ENCODE peak calls at places on chromosomes 4 and X, in nine cellular contexts. One of them, this sample, is unnamed.
A peak's percentile ranks its signal among the peaks of the same experiment; 100 is the strongest.

GRCh38 chr4:149371021-149371420 is 444.6 kb downstream of the IQCM start:
- DNase-seq in DMS53: peak; percentile 81
- DNase-seq in HFF-Myc: peak; percentile 35
- DNase-seq in stimulated activated CD8-positive, alpha-beta memory T cell treated with anti-CD3 and anti-CD28 coated beads, Interleukin-4, amount 100 ng/mL, for 4 hours: no peak
- DNase-seq in NCI-H1694 treated with DMSO at 0.1 percent for 48 hours: peak; percentile 48
- DNase-seq in NCI-H2029: peak; percentile 9
- DNase-seq in SJCRH30: peak; percentile 50
- DNase-seq in lower lobe of right lung: no peak
- DNase-seq in mucosa of gallbladder: no peak
- DNase-seq in this sample: peak; percentile 15

GRCh38 chr4:170662250-170662649 is 572.5 kb upstream of the AADAT start:
- DNase-seq in SJCRH30: no peak
- DNase-seq in lower lobe of right lung: no peak
- DNase-seq in mucosa of gallbladder: no peak
- DNase-seq in NCI-H2029: no peak
- DNase-seq in DMS53: no peak
- DNase-seq in stimulated activated CD8-positive, alpha-beta memory T cell treated with anti-CD3 and anti-CD28 coated beads, Interleukin-4, amount 100 ng/mL, for 4 hours: no peak
- DNase-seq in NCI-H1694 treated with DMSO at 0.1 percent for 48 hours: no peak
- DNase-seq in HFF-Myc: no peak
- DNase-seq in this sample: no peak

GRCh38 chrX:53262918-53263394 is 18.4 kb downstream of the IQSEC2 start:
- DNase-seq in HFF-Myc: no peak
- DNase-seq in lower lobe of right lung: no peak
- DNase-seq in NCI-H2029: peak; percentile 8
- DNase-seq in DMS53: peak; percentile 83
- DNase-seq in mucosa of gallbladder: peak; percentile 57
- DNase-seq in NCI-H1694 treated with DMSO at 0.1 percent for 48 hours: no peak
- DNase-seq in stimulated activated CD8-positive, alpha-beta memory T cell treated with anti-CD3 and anti-CD28 coated beads, Interleukin-4, amount 100 ng/mL, for 4 hours: no peak
- DNase-seq in SJCRH30: no peak
- DNase-seq in this sample: no peak

GRCh38 chrX:20477836-20478532 is 211.3 kb upstream of the RPS6KA3 start:
- DNase-seq in DMS53: peak; percentile 98
- DNase-seq in mucosa of gallbladder: no peak
- DNase-seq in HFF-Myc: no peak
- DNase-seq in NCI-H1694 treated with DMSO at 0.1 percent for 48 hours: no peak
- DNase-seq in SJCRH30: no peak
- DNase-seq in NCI-H2029: peak; percentile 85
- DNase-seq in lower lobe of right lung: peak; percentile 48
- DNase-seq in stimulated activated CD8-positive, alpha-beta memory T cell treated with anti-CD3 and anti-CD28 coated beads, Interleukin-4, amount 100 ng/mL, for 4 hours: no peak
- DNase-seq in this sample: peak; percentile 36

GRCh38 chr4:140019619-140020367 is 134.2 kb downstream of the MAML3 start:
- DNase-seq in DMS53: peak; percentile 94
- DNase-seq in mucosa of gallbladder: peak; percentile 42
- DNase-seq in SJCRH30: peak; percentile 14
- DNase-seq in NCI-H2029: peak; percentile 37
- DNase-seq in NCI-H1694 treated with DMSO at 0.1 percent for 48 hours: no peak
- DNase-seq in HFF-Myc: no peak
- DNase-seq in stimulated activated CD8-positive, alpha-beta memory T cell treated with anti-CD3 and anti-CD28 coated beads, Interleukin-4, amount 100 ng/mL, for 4 hours: no peak
- DNase-seq in lower lobe of right lung: no peak
- DNase-seq in this sample: peak; percentile 49

GRCh38 chr4:180587379-180587778 is 1655.8 kb upstream of the TENM3 start:
- DNase-seq in HFF-Myc: no peak
- DNase-seq in NCI-H2029: no peak
- DNase-seq in mucosa of gallbladder: no peak
- DNase-seq in SJCRH30: no peak
- DNase-seq in DMS53: no peak
- DNase-seq in NCI-H1694 treated with DMSO at 0.1 percent for 48 hours: no peak
- DNase-seq in lower lobe of right lung: no peak
- DNase-seq in stimulated activated CD8-positive, alpha-beta memory T cell treated with anti-CD3 and anti-CD28 coated beads, Interleukin-4, amount 100 ng/mL, for 4 hours: no peak
- DNase-seq in this sample: no peak

GRCh38 chrX:1451251-1451675 is 1.4 kb downstream of the ASMTL start:
- DNase-seq in stimulated activated CD8-positive, alpha-beta memory T cell treated with anti-CD3 and anti-CD28 coated beads, Interleukin-4, amount 100 ng/mL, for 4 hours: no peak
- DNase-seq in NCI-H2029: no peak
- DNase-seq in lower lobe of right lung: no peak
- DNase-seq in DMS53: no peak
- DNase-seq in SJCRH30: no peak
- DNase-seq in NCI-H1694 treated with DMSO at 0.1 percent for 48 hours: no peak
- DNase-seq in mucosa of gallbladder: no peak
- DNase-seq in HFF-Myc: no peak
- DNase-seq in this sample: no peak

GRCh38 chr4:55355555-55355954 is 9.5 kb downstream of the SRD5A3 start:
- DNase-seq in mucosa of gallbladder: no peak
- DNase-seq in lower lobe of right lung: no peak
- DNase-seq in DMS53: peak; percentile 41
- DNase-seq in SJCRH30: no peak
- DNase-seq in HFF-Myc: no peak
- DNase-seq in stimulated activated CD8-positive, alpha-beta memory T cell treated with anti-CD3 and anti-CD28 coated beads, Interleukin-4, amount 100 ng/mL, for 4 hours: no peak
- DNase-seq in NCI-H1694 treated with DMSO at 0.1 percent for 48 hours: no peak
- DNase-seq in NCI-H2029: no peak
- DNase-seq in this sample: no peak

GRCh38 chr4:53088132-53088531 is 226.0 kb downstream of the RASL11B start:
- DNase-seq in lower lobe of right lung: no peak
- DNase-seq in mucosa of gallbladder: no peak
- DNase-seq in stimulated activated CD8-positive, alpha-beta memory T cell treated with anti-CD3 and anti-CD28 coated beads, Interleukin-4, amount 100 ng/mL, for 4 hours: no peak
- DNase-seq in SJCRH30: no peak
- DNase-seq in DMS53: no peak
- DNase-seq in NCI-H2029: no peak
- DNase-seq in HFF-Myc: no peak
- DNase-seq in NCI-H1694 treated with DMSO at 0.1 percent for 48 hours: no peak
- DNase-seq in this sample: no peak

GRCh38 chr4:77006753-77007355 is 57.3 kb downstream of the SEPTIN11 start:
- DNase-seq in mucosa of gallbladder: no peak
- DNase-seq in HFF-Myc: no peak
- DNase-seq in SJCRH30: no peak
- DNase-seq in NCI-H1694 treated with DMSO at 0.1 percent for 48 hours: no peak
- DNase-seq in lower lobe of right lung: no peak
- DNase-seq in NCI-H2029: no peak
- DNase-seq in stimulated activated CD8-positive, alpha-beta memory T cell treated with anti-CD3 and anti-CD28 coated beads, Interleukin-4, amount 100 ng/mL, for 4 hours: no peak
- DNase-seq in DMS53: no peak
- DNase-seq in this sample: no peak

GRCh38 chr4:3342182-3342854 is 49.5 kb downstream of the RGS12 start:
- DNase-seq in SJCRH30: peak; percentile 75
- DNase-seq in HFF-Myc: no peak
- DNase-seq in mucosa of gallbladder: no peak
- DNase-seq in stimulated activated CD8-positive, alpha-beta memory T cell treated with anti-CD3 and anti-CD28 coated beads, Interleukin-4, amount 100 ng/mL, for 4 hours: no peak
- DNase-seq in NCI-H1694 treated with DMSO at 0.1 percent for 48 hours: no peak
- DNase-seq in DMS53: peak; percentile 96
- DNase-seq in lower lobe of right lung: no peak
- DNase-seq in NCI-H2029: peak; percentile 86
- DNase-seq in this sample: peak; percentile 30

GRCh38 chrX:154036513-154036912 is 16.8 kb upstream of the IRAK1 start:
- DNase-seq in NCI-H1694 treated with DMSO at 0.1 percent for 48 hours: no peak
- DNase-seq in NCI-H2029: no peak
- DNase-seq in DMS53: no peak
- DNase-seq in stimulated activated CD8-positive, alpha-beta memory T cell treated with anti-CD3 and anti-CD28 coated beads, Interleukin-4, amount 100 ng/mL, for 4 hours: no peak
- DNase-seq in mucosa of gallbladder: no peak
- DNase-seq in HFF-Myc: no peak
- DNase-seq in SJCRH30: no peak
- DNase-seq in lower lobe of right lung: no peak
- DNase-seq in this sample: no peak

GRCh38 chr4:71222661-71223060 is 116.2 kb upstream of the SLC4A4 start:
- DNase-seq in DMS53: no peak
- DNase-seq in mucosa of gallbladder: no peak
- DNase-seq in NCI-H1694 treated with DMSO at 0.1 percent for 48 hours: no peak
- DNase-seq in NCI-H2029: no peak
- DNase-seq in lower lobe of right lung: no peak
- DNase-seq in stimulated activated CD8-positive, alpha-beta memory T cell treated with anti-CD3 and anti-CD28 coated beads, Interleukin-4, amount 100 ng/mL, for 4 hours: no peak
- DNase-seq in SJCRH30: no peak
- DNase-seq in HFF-Myc: no peak
- DNase-seq in this sample: no peak

GRCh38 chr4:55321707-55322264 is 24.3 kb upstream of the SRD5A3 start:
- DNase-seq in DMS53: peak; percentile 87
- DNase-seq in SJCRH30: peak; percentile 94
- DNase-seq in stimulated activated CD8-positive, alpha-beta memory T cell treated with anti-CD3 and anti-CD28 coated beads, Interleukin-4, amount 100 ng/mL, for 4 hours: peak; percentile 20
- DNase-seq in NCI-H1694 treated with DMSO at 0.1 percent for 48 hours: peak; percentile 68
- DNase-seq in NCI-H2029: peak; percentile 76
- DNase-seq in lower lobe of right lung: no peak
- DNase-seq in mucosa of gallbladder: peak; percentile 76
- DNase-seq in HFF-Myc: peak; percentile 59
- DNase-seq in this sample: peak; percentile 67

GRCh38 chr4:55947912-55948725 is 626 bp upstream of the CEP135 start:
- DNase-seq in NCI-H2029: no peak
- DNase-seq in stimulated activated CD8-positive, alpha-beta memory T cell treated with anti-CD3 and anti-CD28 coated beads, Interleukin-4, amount 100 ng/mL, for 4 hours: peak; percentile 10
- DNase-seq in NCI-H1694 treated with DMSO at 0.1 percent for 48 hours: no peak
- DNase-seq in DMS53: no peak
- DNase-seq in lower lobe of right lung: no peak
- DNase-seq in SJCRH30: peak; percentile 56
- DNase-seq in mucosa of gallbladder: no peak
- DNase-seq in HFF-Myc: peak; percentile 77
- DNase-seq in this sample: no peak

GRCh38 chrX:20743054-20743453 is 476.3 kb upstream of the RPS6KA3 start:
- DNase-seq in HFF-Myc: no peak
- DNase-seq in NCI-H2029: no peak
- DNase-seq in DMS53: no peak
- DNase-seq in mucosa of gallbladder: no peak
- DNase-seq in lower lobe of right lung: no peak
- DNase-seq in NCI-H1694 treated with DMSO at 0.1 percent for 48 hours: peak; percentile 6
- DNase-seq in stimulated activated CD8-positive, alpha-beta memory T cell treated with anti-CD3 and anti-CD28 coated beads, Interleukin-4, amount 100 ng/mL, for 4 hours: no peak
- DNase-seq in SJCRH30: peak; percentile 1
- DNase-seq in this sample: no peak

GRCh38 chr4:34196375-34196774 is 2047.9 kb downstream of the ARAP2 start:
- DNase-seq in stimulated activated CD8-positive, alpha-beta memory T cell treated with anti-CD3 and anti-CD28 coated beads, Interleukin-4, amount 100 ng/mL, for 4 hours: no peak
- DNase-seq in SJCRH30: no peak
- DNase-seq in HFF-Myc: no peak
- DNase-seq in NCI-H2029: no peak
- DNase-seq in NCI-H1694 treated with DMSO at 0.1 percent for 48 hours: no peak
- DNase-seq in DMS53: no peak
- DNase-seq in mucosa of gallbladder: no peak
- DNase-seq in lower lobe of right lung: no peak
- DNase-seq in this sample: no peak

GRCh38 chr4:174702974-174703478 is 126.0 kb downstream of the GLRA3 start:
- DNase-seq in lower lobe of right lung: no peak
- DNase-seq in NCI-H1694 treated with DMSO at 0.1 percent for 48 hours: no peak
- DNase-seq in HFF-Myc: no peak
- DNase-seq in mucosa of gallbladder: no peak
- DNase-seq in stimulated activated CD8-positive, alpha-beta memory T cell treated with anti-CD3 and anti-CD28 coated beads, Interleukin-4, amount 100 ng/mL, for 4 hours: no peak
- DNase-seq in DMS53: no peak
- DNase-seq in NCI-H2029: no peak
- DNase-seq in SJCRH30: no peak
- DNase-seq in this sample: no peak

GRCh38 chr4:114043116-114043515 is 63.7 kb upstream of the ARSJ start:
- DNase-seq in lower lobe of right lung: no peak
- DNase-seq in stimulated activated CD8-positive, alpha-beta memory T cell treated with anti-CD3 and anti-CD28 coated beads, Interleukin-4, amount 100 ng/mL, for 4 hours: no peak
- DNase-seq in DMS53: peak; percentile 25
- DNase-seq in NCI-H2029: no peak
- DNase-seq in HFF-Myc: no peak
- DNase-seq in NCI-H1694 treated with DMSO at 0.1 percent for 48 hours: no peak
- DNase-seq in SJCRH30: peak; percentile 82
- DNase-seq in mucosa of gallbladder: no peak
- DNase-seq in this sample: peak; percentile 12

GRCh38 chr4:113052379-113052951 is 3.0 kb downstream of the ANK2 start:
- DNase-seq in HFF-Myc: no peak
- DNase-seq in SJCRH30: peak; percentile 77
- DNase-seq in NCI-H1694 treated with DMSO at 0.1 percent for 48 hours: peak; percentile 28
- DNase-seq in lower lobe of right lung: no peak
- DNase-seq in stimulated activated CD8-positive, alpha-beta memory T cell treated with anti-CD3 and anti-CD28 coated beads, Interleukin-4, amount 100 ng/mL, for 4 hours: no peak
- DNase-seq in mucosa of gallbladder: no peak
- DNase-seq in NCI-H2029: peak; percentile 76
- DNase-seq in DMS53: peak; percentile 93
- DNase-seq in this sample: peak; percentile 74

GRCh38 chr4:121827851-121828250 is 4.2 kb upstream of the CCNA2 start:
- DNase-seq in lower lobe of right lung: no peak
- DNase-seq in SJCRH30: no peak
- DNase-seq in NCI-H1694 treated with DMSO at 0.1 percent for 48 hours: no peak
- DNase-seq in NCI-H2029: no peak
- DNase-seq in stimulated activated CD8-positive, alpha-beta memory T cell treated with anti-CD3 and anti-CD28 coated beads, Interleukin-4, amount 100 ng/mL, for 4 hours: no peak
- DNase-seq in HFF-Myc: no peak
- DNase-seq in DMS53: no peak
- DNase-seq in mucosa of gallbladder: no peak
- DNase-seq in this sample: no peak

GRCh38 chrX:12791253-12792228 is at the start of gene PRPS2:
- DNase-seq in NCI-H1694 treated with DMSO at 0.1 percent for 48 hours: no peak
- DNase-seq in HFF-Myc: no peak
- DNase-seq in NCI-H2029: peak; percentile 26
- DNase-seq in lower lobe of right lung: peak; percentile 75
- DNase-seq in stimulated activated CD8-positive, alpha-beta memory T cell treated with anti-CD3 and anti-CD28 coated beads, Interleukin-4, amount 100 ng/mL, for 4 hours: peak; percentile 52
- DNase-seq in SJCRH30: peak; percentile 89
- DNase-seq in mucosa of gallbladder: peak; percentile 47
- DNase-seq in DMS53: peak; percentile 58
- DNase-seq in this sample: peak; percentile 59

GRCh38 chr4:151725087-151725486 is 35.7 kb downstream of the GATB start:
- DNase-seq in stimulated activated CD8-positive, alpha-beta memory T cell treated with anti-CD3 and anti-CD28 coated beads, Interleukin-4, amount 100 ng/mL, for 4 hours: no peak
- DNase-seq in NCI-H2029: no peak
- DNase-seq in DMS53: no peak
- DNase-seq in lower lobe of right lung: no peak
- DNase-seq in NCI-H1694 treated with DMSO at 0.1 percent for 48 hours: no peak
- DNase-seq in HFF-Myc: no peak
- DNase-seq in SJCRH30: no peak
- DNase-seq in mucosa of gallbladder: no peak
- DNase-seq in this sample: no peak

GRCh38 chr4:8316251-8316771 is 46.8 kb downstream of the HTRA3 start:
- DNase-seq in NCI-H2029: no peak
- DNase-seq in SJCRH30: no peak
- DNase-seq in DMS53: no peak
- DNase-seq in HFF-Myc: no peak
- DNase-seq in stimulated activated CD8-positive, alpha-beta memory T cell treated with anti-CD3 and anti-CD28 coated beads, Interleukin-4, amount 100 ng/mL, for 4 hours: no peak
- DNase-seq in mucosa of gallbladder: no peak
- DNase-seq in NCI-H1694 treated with DMSO at 0.1 percent for 48 hours: no peak
- DNase-seq in lower lobe of right lung: no peak
- DNase-seq in this sample: peak; percentile 7

GRCh38 chrX:103637604-103638338 is 9.0 kb downstream of the TCEAL1 start:
- DNase-seq in NCI-H2029: no peak
- DNase-seq in SJCRH30: no peak
- DNase-seq in HFF-Myc: no peak
- DNase-seq in DMS53: peak; percentile 73
- DNase-seq in NCI-H1694 treated with DMSO at 0.1 percent for 48 hours: no peak
- DNase-seq in mucosa of gallbladder: no peak
- DNase-seq in lower lobe of right lung: no peak
- DNase-seq in stimulated activated CD8-positive, alpha-beta memory T cell treated with anti-CD3 and anti-CD28 coated beads, Interleukin-4, amount 100 ng/mL, for 4 hours: no peak
- DNase-seq in this sample: no peak

GRCh38 chrX:145003443-145003842 is 243.9 kb upstream of the SPANXN1 start:
- DNase-seq in lower lobe of right lung: no peak
- DNase-seq in SJCRH30: no peak
- DNase-seq in HFF-Myc: no peak
- DNase-seq in NCI-H2029: no peak
- DNase-seq in stimulated activated CD8-positive, alpha-beta memory T cell treated with anti-CD3 and anti-CD28 coated beads, Interleukin-4, amount 100 ng/mL, for 4 hours: no peak
- DNase-seq in mucosa of gallbladder: no peak
- DNase-seq in DMS53: no peak
- DNase-seq in NCI-H1694 treated with DMSO at 0.1 percent for 48 hours: no peak
- DNase-seq in this sample: no peak

GRCh38 chr4:73248416-73248815 is 10.2 kb downstream of the ANKRD17 start:
- DNase-seq in NCI-H1694 treated with DMSO at 0.1 percent for 48 hours: no peak
- DNase-seq in HFF-Myc: no peak
- DNase-seq in mucosa of gallbladder: no peak
- DNase-seq in stimulated activated CD8-positive, alpha-beta memory T cell treated with anti-CD3 and anti-CD28 coated beads, Interleukin-4, amount 100 ng/mL, for 4 hours: no peak
- DNase-seq in DMS53: no peak
- DNase-seq in SJCRH30: no peak
- DNase-seq in lower lobe of right lung: no peak
- DNase-seq in NCI-H2029: no peak
- DNase-seq in this sample: no peak

GRCh38 chrX:16665089-16665488 is 15.1 kb downstream of the S100G start:
- DNase-seq in NCI-H1694 treated with DMSO at 0.1 percent for 48 hours: no peak
- DNase-seq in mucosa of gallbladder: no peak
- DNase-seq in NCI-H2029: no peak
- DNase-seq in SJCRH30: no peak
- DNase-seq in DMS53: no peak
- DNase-seq in stimulated activated CD8-positive, alpha-beta memory T cell treated with anti-CD3 and anti-CD28 coated beads, Interleukin-4, amount 100 ng/mL, for 4 hours: no peak
- DNase-seq in lower lobe of right lung: no peak
- DNase-seq in HFF-Myc: peak; percentile 55
- DNase-seq in this sample: no peak

GRCh38 chr4:38055566-38055965 is 95.4 kb downstream of the PTTG2 start:
- DNase-seq in mucosa of gallbladder: no peak
- DNase-seq in stimulated activated CD8-positive, alpha-beta memory T cell treated with anti-CD3 and anti-CD28 coated beads, Interleukin-4, amount 100 ng/mL, for 4 hours: no peak
- DNase-seq in lower lobe of right lung: no peak
- DNase-seq in HFF-Myc: no peak
- DNase-seq in SJCRH30: no peak
- DNase-seq in DMS53: no peak
- DNase-seq in NCI-H1694 treated with DMSO at 0.1 percent for 48 hours: no peak
- DNase-seq in NCI-H2029: no peak
- DNase-seq in this sample: no peak

GRCh38 chr4:40721730-40722171 is 28.0 kb upstream of the NSUN7 start:
- DNase-seq in NCI-H1694 treated with DMSO at 0.1 percent for 48 hours: no peak
- DNase-seq in SJCRH30: no peak
- DNase-seq in lower lobe of right lung: no peak
- DNase-seq in DMS53: peak; percentile 37
- DNase-seq in HFF-Myc: no peak
- DNase-seq in NCI-H2029: no peak
- DNase-seq in mucosa of gallbladder: no peak
- DNase-seq in stimulated activated CD8-positive, alpha-beta memory T cell treated with anti-CD3 and anti-CD28 coated beads, Interleukin-4, amount 100 ng/mL, for 4 hours: no peak
- DNase-seq in this sample: no peak

GRCh38 chrX:138128025-138128671 is 562.2 kb downstream of the ZIC3 start:
- DNase-seq in DMS53: peak; percentile 71
- DNase-seq in lower lobe of right lung: no peak
- DNase-seq in SJCRH30: peak; percentile 49
- DNase-seq in NCI-H2029: peak; percentile 1
- DNase-seq in NCI-H1694 treated with DMSO at 0.1 percent for 48 hours: peak; percentile 0
- DNase-seq in stimulated activated CD8-positive, alpha-beta memory T cell treated with anti-CD3 and anti-CD28 coated beads, Interleukin-4, amount 100 ng/mL, for 4 hours: no peak
- DNase-seq in mucosa of gallbladder: peak; percentile 19
- DNase-seq in HFF-Myc: peak; percentile 1
- DNase-seq in this sample: peak; percentile 5